ENCODE peak calls at places on chromosomes 12 and 14, in eight cellular contexts. One of them, this sample, is unnamed.

GRCh38 chr12:1174659-1175058 is 183.6 kb downstream of the ERC1 start:
- DNase-seq in progenitor cell of endocrine pancreas: no peak
- DNase-seq in fibroblast of mammary gland: no peak
- DNase-seq in fibroblast of the aortic adventitia: no peak
- DNase-seq in CD14-positive monocyte: no peak
- DNase-seq in Calu3: no peak
- DNase-seq in testis: no peak
- DNase-seq in cardiac muscle cell: no peak
- DNase-seq in this sample: no peak

GRCh38 chr14:92105845-92106094 is 612 bp downstream of the ATXN3 start:
- DNase-seq in progenitor cell of endocrine pancreas: no peak
- DNase-seq in fibroblast of mammary gland: no peak
- DNase-seq in fibroblast of the aortic adventitia: no peak
- DNase-seq in CD14-positive monocyte: peak; percentile 56
- DNase-seq in Calu3: peak; percentile 7
- DNase-seq in testis: peak; percentile 63
- DNase-seq in cardiac muscle cell: peak; percentile 37
- DNase-seq in this sample: peak; percentile 40

GRCh38 chr14:30907659-30908057 is 33.3 kb downstream of the COCH start:
- DNase-seq in progenitor cell of endocrine pancreas: no peak
- DNase-seq in fibroblast of mammary gland: no peak
- DNase-seq in fibroblast of the aortic adventitia: no peak
- DNase-seq in CD14-positive monocyte: no peak
- DNase-seq in Calu3: no peak
- DNase-seq in testis: no peak
- DNase-seq in cardiac muscle cell: no peak
- DNase-seq in this sample: no peak

GRCh38 chr12:28026701-28027100 is 54.2 kb upstream of the PTHLH start:
- DNase-seq in progenitor cell of endocrine pancreas: no peak
- DNase-seq in fibroblast of mammary gland: no peak
- DNase-seq in fibroblast of the aortic adventitia: no peak
- DNase-seq in CD14-positive monocyte: no peak
- DNase-seq in Calu3: no peak
- DNase-seq in testis: no peak
- DNase-seq in cardiac muscle cell: no peak
- DNase-seq in this sample: no peak

GRCh38 chr14:59728294-59728693 is 142.3 kb downstream of the RTN1 start:
- DNase-seq in progenitor cell of endocrine pancreas: no peak
- DNase-seq in fibroblast of mammary gland: no peak
- DNase-seq in fibroblast of the aortic adventitia: no peak
- DNase-seq in CD14-positive monocyte: no peak
- DNase-seq in Calu3: no peak
- DNase-seq in testis: no peak
- DNase-seq in cardiac muscle cell: no peak
- DNase-seq in this sample: no peak

GRCh38 chr12:27952510-27952909 is 20.0 kb downstream of the PTHLH start:
- DNase-seq in progenitor cell of endocrine pancreas: no peak
- DNase-seq in fibroblast of mammary gland: no peak
- DNase-seq in fibroblast of the aortic adventitia: no peak
- DNase-seq in CD14-positive monocyte: no peak
- DNase-seq in Calu3: no peak
- DNase-seq in testis: no peak
- DNase-seq in cardiac muscle cell: no peak
- DNase-seq in this sample: no peak

GRCh38 chr12:77116277-77116676 is 50.9 kb upstream of the E2F7 start:
- DNase-seq in progenitor cell of endocrine pancreas: no peak
- DNase-seq in fibroblast of mammary gland: peak; percentile 71
- DNase-seq in fibroblast of the aortic adventitia: peak; percentile 40
- DNase-seq in CD14-positive monocyte: no peak
- DNase-seq in Calu3: no peak
- DNase-seq in testis: no peak
- DNase-seq in cardiac muscle cell: no peak
- DNase-seq in this sample: no peak

GRCh38 chr14:30601579-30601916 is 20.6 kb upstream of the SCFD1 start:
- DNase-seq in progenitor cell of endocrine pancreas: no peak
- DNase-seq in fibroblast of mammary gland: no peak
- DNase-seq in fibroblast of the aortic adventitia: no peak
- DNase-seq in CD14-positive monocyte: no peak
- DNase-seq in Calu3: no peak
- DNase-seq in testis: no peak
- DNase-seq in cardiac muscle cell: no peak
- DNase-seq in this sample: no peak

GRCh38 chr14:105881021-105881930 is 354.9 kb downstream of the TMEM121 start:
- DNase-seq in progenitor cell of endocrine pancreas: no peak
- DNase-seq in fibroblast of mammary gland: no peak
- DNase-seq in fibroblast of the aortic adventitia: no peak
- DNase-seq in CD14-positive monocyte: peak; percentile 41
- DNase-seq in Calu3: no peak
- DNase-seq in testis: no peak
- DNase-seq in cardiac muscle cell: no peak
- DNase-seq in this sample: no peak

GRCh38 chr14:64417042-64417770 is 29.1 kb downstream of the MTHFD1 start:
- DNase-seq in progenitor cell of endocrine pancreas: no peak
- DNase-seq in fibroblast of mammary gland: peak; percentile 47
- DNase-seq in fibroblast of the aortic adventitia: peak; percentile 40
- DNase-seq in CD14-positive monocyte: no peak
- DNase-seq in Calu3: no peak
- DNase-seq in testis: no peak
- DNase-seq in cardiac muscle cell: no peak
- DNase-seq in this sample: no peak

DNA sequence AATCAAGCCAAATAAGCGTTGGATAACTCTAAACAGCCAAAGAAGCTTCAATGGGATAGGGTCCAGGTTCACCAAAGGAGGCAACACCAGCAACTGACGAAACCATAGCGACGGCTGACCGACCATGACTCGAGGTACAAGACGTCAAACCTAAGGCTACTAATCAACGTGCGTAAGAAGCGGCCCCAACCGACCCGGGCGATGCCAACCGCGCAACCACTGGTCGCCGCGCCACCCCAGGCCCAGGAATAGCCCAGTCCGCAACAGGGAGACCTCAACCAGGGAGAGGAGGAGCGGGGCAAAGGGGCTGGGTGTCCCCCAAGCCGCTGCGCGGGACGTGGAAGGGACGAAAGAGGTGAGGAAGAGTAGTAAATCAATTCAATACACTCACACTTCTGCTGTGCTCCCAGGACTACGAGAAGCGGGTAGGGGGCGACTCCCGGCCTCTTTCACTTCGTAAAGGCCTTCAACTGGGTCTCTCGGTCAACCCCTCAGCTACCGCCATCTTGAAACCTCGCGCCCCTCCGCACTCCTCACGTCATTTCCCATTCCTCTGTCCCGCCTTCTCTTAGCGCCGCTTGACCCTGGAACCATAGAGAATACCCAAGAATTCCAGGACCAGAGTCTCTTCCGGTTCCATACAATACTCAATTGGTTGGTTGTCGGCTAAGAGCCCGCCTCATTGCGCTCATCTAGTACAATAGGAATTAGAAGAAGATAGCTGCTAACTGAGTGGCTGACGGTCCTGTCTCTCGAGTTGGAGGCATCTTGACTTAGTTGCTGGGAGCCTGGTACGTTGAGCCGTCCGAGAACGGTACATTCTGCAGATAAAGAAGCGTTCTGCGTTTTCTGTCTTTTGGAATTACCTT is at the start of the genes C12orf60 and WBP11:
- DNase-seq in progenitor cell of endocrine pancreas: peak; percentile 88
- DNase-seq in fibroblast of mammary gland: peak; percentile 99
- DNase-seq in fibroblast of the aortic adventitia: peak; percentile 99
- DNase-seq in CD14-positive monocyte: peak; percentile 94
- DNase-seq in Calu3: peak; percentile 88
- DNase-seq in testis: peak; percentile 99
- DNase-seq in cardiac muscle cell: peak; percentile 98
- DNase-seq in this sample: peak; percentile 84
- TF ChIP-seq CTCF in progenitor cell of endocrine pancreas: no peak
- TF ChIP-seq CTCF in fibroblast of mammary gland: no peak
- TF ChIP-seq CTCF in fibroblast of the aortic adventitia: no peak
- TF ChIP-seq CTCF in CD14-positive monocyte: no peak
- TF ChIP-seq CTCF in Calu3: no peak
- TF ChIP-seq CTCF in testis: no peak
- TF ChIP-seq CTCF in cardiac muscle cell: no peak
- TF ChIP-seq CTCF in this sample: no peak

GRCh38 chr14:99684356-99684952 is 356 bp downstream of the CYP46A1 start:
- DNase-seq in progenitor cell of endocrine pancreas: no peak
- DNase-seq in fibroblast of mammary gland: no peak
- DNase-seq in fibroblast of the aortic adventitia: no peak
- DNase-seq in CD14-positive monocyte: no peak
- DNase-seq in Calu3: no peak
- DNase-seq in testis: no peak
- DNase-seq in cardiac muscle cell: no peak
- DNase-seq in this sample: no peak

GRCh38 chr14:99681832-99682148 is 2.3 kb upstream of the CYP46A1 start:
- DNase-seq in progenitor cell of endocrine pancreas: no peak
- DNase-seq in fibroblast of mammary gland: no peak
- DNase-seq in fibroblast of the aortic adventitia: no peak
- DNase-seq in CD14-positive monocyte: no peak
- DNase-seq in Calu3: no peak
- DNase-seq in testis: no peak
- DNase-seq in cardiac muscle cell: no peak
- DNase-seq in this sample: no peak

GRCh38 chr14:99685061-99685995 is 1.2 kb downstream of the CYP46A1 start:
- DNase-seq in progenitor cell of endocrine pancreas: no peak
- DNase-seq in fibroblast of mammary gland: no peak
- DNase-seq in fibroblast of the aortic adventitia: no peak
- DNase-seq in CD14-positive monocyte: no peak
- DNase-seq in Calu3: no peak
- DNase-seq in testis: no peak
- DNase-seq in cardiac muscle cell: peak; percentile 39
- DNase-seq in this sample: no peak

GRCh38 chr14:99682809-99683618 is 1.1 kb upstream of the CYP46A1 start:
- DNase-seq in progenitor cell of endocrine pancreas: peak; percentile 85
- DNase-seq in fibroblast of mammary gland: peak; percentile 56
- DNase-seq in fibroblast of the aortic adventitia: peak; percentile 61
- DNase-seq in CD14-positive monocyte: no peak
- DNase-seq in Calu3: peak; percentile 88
- DNase-seq in testis: peak; percentile 90
- DNase-seq in cardiac muscle cell: peak; percentile 88
- DNase-seq in this sample: peak; percentile 94

GRCh38 chr14:99683619-99684355 is at the start of gene CYP46A1:
- DNase-seq in progenitor cell of endocrine pancreas: peak; percentile 98
- DNase-seq in fibroblast of mammary gland: peak; percentile 98
- DNase-seq in fibroblast of the aortic adventitia: peak; percentile 99
- DNase-seq in CD14-positive monocyte: peak; percentile 99
- DNase-seq in Calu3: peak; percentile 99
- DNase-seq in testis: peak; percentile 100
- DNase-seq in cardiac muscle cell: peak; percentile 100
- DNase-seq in this sample: peak; percentile 100
- TF ChIP-seq CTCF in progenitor cell of endocrine pancreas: no peak
- TF ChIP-seq CTCF in fibroblast of mammary gland: no peak
- TF ChIP-seq CTCF in fibroblast of the aortic adventitia: no peak
- TF ChIP-seq CTCF in CD14-positive monocyte: no peak
- TF ChIP-seq CTCF in Calu3: no peak
- TF ChIP-seq CTCF in testis: peak; percentile 16
- TF ChIP-seq CTCF in cardiac muscle cell: no peak
- TF ChIP-seq CTCF in this sample: no peak

GRCh38 chr12:5305425-5305824 is 126.5 kb upstream of the NTF3 start:
- DNase-seq in progenitor cell of endocrine pancreas: no peak
- DNase-seq in fibroblast of mammary gland: no peak
- DNase-seq in fibroblast of the aortic adventitia: no peak
- DNase-seq in CD14-positive monocyte: no peak
- DNase-seq in Calu3: no peak
- DNase-seq in testis: no peak
- DNase-seq in cardiac muscle cell: no peak
- DNase-seq in this sample: no peak

GRCh38 chr12:5309654-5310053 is 122.3 kb upstream of the NTF3 start:
- DNase-seq in progenitor cell of endocrine pancreas: no peak
- DNase-seq in fibroblast of mammary gland: no peak
- DNase-seq in fibroblast of the aortic adventitia: peak; percentile 1
- DNase-seq in CD14-positive monocyte: no peak
- DNase-seq in Calu3: no peak
- DNase-seq in testis: no peak
- DNase-seq in cardiac muscle cell: no peak
- DNase-seq in this sample: no peak

GRCh38 chr12:5301539-5301938 is 130.4 kb upstream of the NTF3 start:
- DNase-seq in progenitor cell of endocrine pancreas: no peak
- DNase-seq in fibroblast of mammary gland: no peak
- DNase-seq in fibroblast of the aortic adventitia: no peak
- DNase-seq in CD14-positive monocyte: no peak
- DNase-seq in Calu3: no peak
- DNase-seq in testis: no peak
- DNase-seq in cardiac muscle cell: no peak
- DNase-seq in this sample: no peak

GRCh38 chr12:5305861-5306545 is 125.9 kb upstream of the NTF3 start:
- DNase-seq in progenitor cell of endocrine pancreas: no peak
- DNase-seq in fibroblast of mammary gland: no peak
- DNase-seq in fibroblast of the aortic adventitia: no peak
- DNase-seq in CD14-positive monocyte: no peak
- DNase-seq in Calu3: no peak
- DNase-seq in testis: no peak
- DNase-seq in cardiac muscle cell: no peak
- DNase-seq in this sample: no peak

GRCh38 chr12:5307065-5307464 is 124.8 kb upstream of the NTF3 start:
- DNase-seq in progenitor cell of endocrine pancreas: no peak
- DNase-seq in fibroblast of mammary gland: no peak
- DNase-seq in fibroblast of the aortic adventitia: no peak
- DNase-seq in CD14-positive monocyte: no peak
- DNase-seq in Calu3: no peak
- DNase-seq in testis: no peak
- DNase-seq in cardiac muscle cell: peak; percentile 2
- DNase-seq in this sample: no peak
- TF ChIP-seq CTCF in progenitor cell of endocrine pancreas: no peak
- TF ChIP-seq CTCF in fibroblast of mammary gland: no peak
- TF ChIP-seq CTCF in fibroblast of the aortic adventitia: no peak
- TF ChIP-seq CTCF in CD14-positive monocyte: no peak
- TF ChIP-seq CTCF in Calu3: no peak
- TF ChIP-seq CTCF in testis: no peak
- TF ChIP-seq CTCF in cardiac muscle cell: no peak
- TF ChIP-seq CTCF in this sample: no peak

GRCh38 chr14:41606249-41607118 is at the start of gene LRFN5:
- DNase-seq in progenitor cell of endocrine pancreas: peak; percentile 43
- DNase-seq in fibroblast of mammary gland: peak; percentile 69
- DNase-seq in fibroblast of the aortic adventitia: peak; percentile 33
- DNase-seq in CD14-positive monocyte: no peak
- DNase-seq in Calu3: no peak
- DNase-seq in testis: peak; percentile 56
- DNase-seq in cardiac muscle cell: peak; percentile 69
- DNase-seq in this sample: peak; percentile 65

GRCh38 chr14:41607119-41607785 is 576 bp downstream of the LRFN5 start:
- DNase-seq in progenitor cell of endocrine pancreas: no peak
- DNase-seq in fibroblast of mammary gland: peak; percentile 48
- DNase-seq in fibroblast of the aortic adventitia: peak; percentile 53
- DNase-seq in CD14-positive monocyte: no peak
- DNase-seq in Calu3: no peak
- DNase-seq in testis: no peak
- DNase-seq in cardiac muscle cell: no peak
- DNase-seq in this sample: peak; percentile 22

GRCh38 chr14:41605550-41606248 is 977 bp upstream of the LRFN5 start:
- DNase-seq in progenitor cell of endocrine pancreas: peak; percentile 14
- DNase-seq in fibroblast of mammary gland: peak; percentile 54
- DNase-seq in fibroblast of the aortic adventitia: peak; percentile 53
- DNase-seq in CD14-positive monocyte: no peak
- DNase-seq in Calu3: no peak
- DNase-seq in testis: peak; percentile 57
- DNase-seq in cardiac muscle cell: peak; percentile 72
- DNase-seq in this sample: peak; percentile 53

GRCh38 chr14:41607966-41608663 is 1.4 kb downstream of the LRFN5 start:
- DNase-seq in progenitor cell of endocrine pancreas: peak; percentile 14
- DNase-seq in fibroblast of mammary gland: peak; percentile 26
- DNase-seq in fibroblast of the aortic adventitia: peak; percentile 21
- DNase-seq in CD14-positive monocyte: no peak
- DNase-seq in Calu3: no peak
- DNase-seq in testis: no peak
- DNase-seq in cardiac muscle cell: peak; percentile 32
- DNase-seq in this sample: peak; percentile 59

GRCh38 chr14:41609704-41610183 is 3.1 kb downstream of the LRFN5 start:
- DNase-seq in progenitor cell of endocrine pancreas: peak; percentile 37
- DNase-seq in fibroblast of mammary gland: peak; percentile 74
- DNase-seq in fibroblast of the aortic adventitia: peak; percentile 60
- DNase-seq in CD14-positive monocyte: no peak
- DNase-seq in Calu3: no peak
- DNase-seq in testis: peak; percentile 86
- DNase-seq in cardiac muscle cell: peak; percentile 85
- DNase-seq in this sample: peak; percentile 74
- TF ChIP-seq CTCF in progenitor cell of endocrine pancreas: peak; percentile 50
- TF ChIP-seq CTCF in fibroblast of mammary gland: peak; percentile 43
- TF ChIP-seq CTCF in fibroblast of the aortic adventitia: peak; percentile 38
- TF ChIP-seq CTCF in CD14-positive monocyte: no peak
- TF ChIP-seq CTCF in Calu3: no peak
- TF ChIP-seq CTCF in testis: no peak
- TF ChIP-seq CTCF in cardiac muscle cell: peak; percentile 43
- TF ChIP-seq CTCF in this sample: peak; percentile 23

This sample was measured in nephron progenitor cell.